ENCODE peak calls at places on chromosomes 5 and 9, in six cellular contexts. H is IMR-90, G is fibroblast of villous mesenchyme, T is heart right ventricle, D is colonic mucosa, B is hepatocyte. X is an unnamed sample.
A peak's percentile ranks its signal among the peaks of the same experiment; 100 is the strongest.

GRCh38 chr5:137845472-137845871 is 22.2 kb upstream of the MYOT start:
- DNase-seq in H (no peak), B (no peak), T (no peak), G (no peak), D (no peak), X (no peak)

GRCh38 chr9:87725356-87725899 is 491 bp upstream of the CTSL start:
- DNase-seq in B (peak; percentile 38), H (peak; percentile 23), T (no peak), D (no peak), G (peak; percentile 58), X (no peak)

GRCh38 chr9:22098636-22099332 is 89.7 kb upstream of the CDKN2B start:
- DNase-seq in B (peak; percentile 46), T (no peak), D (peak; percentile 57), H (no peak), G (peak; percentile 44), X (no peak)

GRCh38 chr5:170491479-170491878 is 12.3 kb upstream of the KCNIP1 start:
- DNase-seq in D (no peak), H (peak; percentile 84), G (peak; percentile 61), B (peak; percentile 17), T (no peak), X (no peak)

GRCh38 chr9:88746029-88746743 is 211.2 kb downstream of the NXNL2 start:
- DNase-seq in G (peak; percentile 98), B (peak; percentile 72), H (peak; percentile 95), T (peak; percentile 56), D (peak; percentile 44), X (no peak)

GRCh38 chr9:98410185-98410697 is 154.8 kb upstream of the TBC1D2 start:
- DNase-seq in B (peak; percentile 74), H (peak; percentile 80), D (no peak), G (peak; percentile 96), T (peak; percentile 19), X (peak; percentile 12)

GRCh38 chr9:76628155-76628554 is 136.1 kb upstream of the PCA3 start:
- DNase-seq in D (no peak), B (no peak), T (no peak), G (no peak), H (no peak), X (no peak)

GRCh38 chr5:139908749-139909148 is 113.1 kb downstream of the PSD2 start:
- DNase-seq in D (no peak), B (peak; percentile 45), G (peak; percentile 6), H (no peak), T (no peak), X (no peak)

GRCh38 chr5:174612686-174613085 is 111.7 kb upstream of the MSX2 start:
- DNase-seq in D (no peak), H (no peak), B (peak; percentile 57), T (no peak), G (no peak), X (no peak)

GRCh38 chr9:83920942-83921707 is at the start of gene KIF27:
- DNase-seq in G (peak; percentile 98), D (peak; percentile 100), B (peak; percentile 99), H (peak; percentile 96), T (peak; percentile 100), X (peak; percentile 99)
- TF ChIP-seq CTCF in G (no peak), D (peak; percentile 22), B (peak; percentile 39), H (peak; percentile 42), T (peak; percentile 45), X (peak; percentile 67)

GRCh38 chr9:135343136-135343535 is 136.4 kb upstream of the PPP1R26 start:
- DNase-seq in H (no peak), B (no peak), G (no peak), T (no peak), D (no peak), X (no peak)

GRCh38 chr9:135344915-135345500 is 134.6 kb upstream of the PPP1R26 start:
- DNase-seq in D (no peak), B (no peak), G (no peak), H (no peak), T (no peak), X (peak; percentile 45)

GRCh38 chr9:135342206-135343130 is 137.1 kb upstream of the PPP1R26 start:
- DNase-seq in G (no peak), D (no peak), B (no peak), T (no peak), H (no peak), X (no peak)

GRCh38 chr9:135344523-135344901 is 135.1 kb upstream of the PPP1R26 start:
- DNase-seq in B (no peak), G (no peak), H (no peak), T (no peak), D (no peak), X (no peak)

DNA sequence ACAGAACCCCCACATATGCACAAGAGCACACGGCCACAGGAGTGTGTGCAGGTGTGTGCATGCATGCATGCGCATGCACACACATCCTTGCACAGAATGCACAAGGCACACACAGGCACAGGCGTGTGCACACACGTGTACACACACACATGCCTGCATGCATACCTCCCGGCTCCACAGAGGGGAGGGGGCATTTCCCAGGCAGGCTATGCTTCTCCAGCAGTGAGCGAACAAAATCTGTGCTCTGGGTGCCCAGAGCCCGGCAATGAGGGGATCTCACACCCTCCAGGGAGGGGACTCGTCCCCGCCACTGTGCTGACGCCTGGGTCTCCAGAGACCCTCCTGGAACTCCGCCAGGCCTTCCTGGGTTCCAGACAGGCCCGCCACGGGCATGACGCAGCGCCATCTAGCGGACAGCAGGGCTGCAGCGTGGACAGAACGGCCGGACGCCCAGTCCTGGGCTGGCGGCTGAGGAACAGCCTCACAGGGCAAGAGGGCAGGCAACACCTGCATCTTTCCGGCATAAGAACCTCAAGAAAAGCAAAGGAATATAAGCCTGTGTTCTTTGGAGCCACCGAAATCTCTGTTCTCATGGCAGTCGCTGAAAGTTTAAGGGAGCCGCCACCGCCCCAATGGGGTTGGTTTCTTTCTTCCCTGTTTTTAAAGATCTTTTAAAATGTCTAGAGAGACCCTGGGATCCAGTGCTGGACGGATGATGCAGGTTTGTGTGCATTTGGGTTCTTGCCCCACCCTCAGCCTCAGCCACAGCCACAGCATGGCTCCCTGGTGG is 135.7 kb upstream of the PPP1R26 start:
- DNase-seq in T (peak; percentile 80), G (peak; percentile 20), H (peak; percentile 5), B (peak; percentile 79), D (peak; percentile 56), X (peak; percentile 86)
- TF ChIP-seq CTCF in T (peak; percentile 96), G (peak; percentile 80), H (peak; percentile 51), B (peak; percentile 99), D (peak; percentile 89), X (peak; percentile 96)

DNA sequence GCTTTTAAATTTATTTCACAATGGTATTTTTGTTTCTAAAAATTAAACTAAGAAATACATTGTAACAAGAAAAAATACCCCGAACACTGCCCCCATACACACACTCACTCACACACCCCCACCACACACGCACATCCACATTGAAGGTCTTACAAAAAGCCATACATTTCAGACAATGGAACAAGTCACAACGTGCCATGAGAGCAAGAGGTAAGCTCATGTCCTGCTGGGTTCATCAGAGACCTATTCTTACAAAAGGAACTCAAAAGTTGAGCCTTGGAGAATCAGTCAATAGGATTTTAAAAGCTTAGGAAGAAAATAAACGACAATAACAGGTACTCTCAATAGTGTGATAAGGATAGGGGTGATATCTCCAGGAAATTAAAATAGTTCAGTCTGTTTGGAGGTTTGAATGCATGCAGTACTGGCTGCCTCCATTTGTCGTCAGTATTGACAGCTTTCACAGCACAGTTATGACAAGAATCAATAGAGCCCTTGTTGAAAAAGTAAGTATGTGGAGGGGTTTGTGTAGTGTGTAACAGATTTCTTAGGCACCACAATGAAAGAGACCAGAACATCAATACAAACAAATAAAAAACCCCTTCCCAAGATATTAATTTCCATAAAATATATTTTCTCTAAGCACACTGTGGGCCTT is 1826.2 kb upstream of the CDH6 start:
- DNase-seq in H (no peak), D (no peak), G (no peak), T (no peak), B (peak; percentile 11), X (peak; percentile 5)
- TF ChIP-seq CTCF in H (no peak), D (no peak), G (no peak), T (no peak), B (peak; percentile 38), X (peak; percentile 53)

GRCh38 chr9:126145887-126146253 is 180.8 kb upstream of the MVB12B start:
- DNase-seq in T (no peak), D (no peak), G (no peak), H (no peak), B (no peak), X (no peak)

GRCh38 chr9:126147620-126148522 is 178.8 kb upstream of the MVB12B start:
- DNase-seq in B (no peak), H (no peak), D (peak; percentile 9), T (no peak), G (no peak), X (no peak)

GRCh38 chr9:126147186-126147585 is 179.4 kb upstream of the MVB12B start:
- DNase-seq in B (no peak), D (no peak), G (no peak), H (no peak), T (no peak), X (no peak)

GRCh38 chr9:126144617-126145456 is 181.8 kb upstream of the MVB12B start:
- DNase-seq in G (no peak), B (no peak), D (no peak), H (no peak), T (no peak), X (no peak)

DNA sequence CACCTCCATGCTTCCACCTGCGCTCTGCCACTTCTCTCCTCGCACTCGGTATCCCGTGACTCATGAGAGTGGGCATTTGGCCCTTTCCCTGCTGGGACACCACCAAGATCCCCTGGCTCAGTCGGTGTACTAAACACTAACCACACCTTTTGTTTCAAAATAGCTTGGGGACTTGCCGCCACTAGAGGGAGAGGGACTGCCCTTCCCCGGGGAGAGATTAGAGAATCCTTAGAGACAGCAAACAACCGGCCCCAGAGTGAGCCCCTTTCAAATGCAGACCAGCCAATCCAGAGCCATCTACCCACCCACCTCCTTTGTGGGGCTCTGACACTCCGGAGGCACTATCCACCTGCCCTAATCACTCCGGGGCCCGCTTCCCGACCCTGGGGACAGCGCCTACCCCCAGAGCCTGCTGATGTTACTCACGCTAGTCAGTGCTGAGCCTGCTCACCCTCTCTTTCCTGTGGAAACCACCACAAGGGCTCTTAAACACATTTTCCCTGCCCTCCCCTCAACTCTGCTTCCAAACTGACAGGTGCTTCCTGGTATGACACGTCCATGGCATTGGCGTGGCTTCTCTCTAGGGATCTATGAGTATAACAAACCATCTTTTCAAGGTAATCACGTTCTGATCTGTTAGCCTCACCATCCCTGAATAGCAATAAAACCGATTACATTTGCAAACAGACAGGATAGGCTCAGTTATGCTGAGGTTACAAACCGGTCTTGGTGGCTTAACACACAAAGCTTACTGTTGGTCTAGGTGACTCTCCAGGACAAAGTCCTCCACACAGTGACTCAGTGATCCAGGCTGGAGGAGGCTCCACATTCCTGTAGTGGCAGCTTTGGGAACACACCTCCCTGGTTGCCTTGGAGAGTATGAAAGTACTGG is 180.1 kb upstream of the MVB12B start:
- DNase-seq in G (no peak), T (no peak), D (peak; percentile 29), B (peak; percentile 78), H (no peak), X (peak; percentile 42)
- TF ChIP-seq CTCF in G (peak; percentile 37), T (peak; percentile 20), D (no peak), B (peak; percentile 39), H (peak; percentile 21), X (peak; percentile 66)

DNA sequence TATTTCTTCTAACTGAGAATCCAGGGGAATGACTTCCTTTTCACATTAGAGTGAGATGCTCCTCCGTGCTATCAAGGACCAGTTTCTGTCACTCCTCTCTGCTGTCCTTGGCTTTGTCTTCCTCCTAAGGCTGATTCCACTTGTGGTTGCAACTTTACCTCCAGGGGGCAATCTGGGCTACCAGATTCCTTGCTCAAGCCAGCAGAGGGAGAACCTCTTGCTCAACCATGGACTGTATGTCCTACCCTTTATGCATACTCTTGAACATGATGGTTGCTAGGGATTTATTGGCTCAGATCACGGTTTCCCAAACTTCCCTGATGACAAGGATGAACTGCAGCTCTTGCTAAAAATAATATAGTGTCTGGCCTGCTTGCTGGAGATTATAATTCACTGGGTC is 24.0 kb downstream of the NNT start:
- DNase-seq in G (peak; percentile 75), T (no peak), D (peak; percentile 34), H (peak; percentile 64), B (peak; percentile 39), X (peak; percentile 9)
- TF ChIP-seq CTCF in G (peak; percentile 83), T (peak; percentile 42), D (no peak), H (peak; percentile 74), B (peak; percentile 35), X (peak; percentile 52)

GRCh38 chr5:103258368-103258956 is at the start of gene MACIR:
- DNase-seq in G (peak; percentile 97), D (peak; percentile 98), B (peak; percentile 98), H (peak; percentile 95), T (peak; percentile 98), X (peak; percentile 93)
- TF ChIP-seq CTCF in G (no peak), D (no peak), B (no peak), H (no peak), T (peak; percentile 4), X (no peak)

X was measured in neural crest cell.